ENCODE peak calls at places on chromosomes 16 and 17, in nine cellular contexts. G is NB4; X is activated T-helper 9 cell treated with anti-CD3 and anti-CD28 coated beads, Interleukin-2, amount 50 U/mL, for 16 hours; N is H9; L is right lobe of liver; Z is ACHN; P is GM13976; V is mammary epithelial cell; J is sigmoid colon. B is an unnamed sample.

GRCh38 chr17:10803350-10803749 is 549 bp downstream of the TMEM238L start:
- DNase-seq in G (no peak), X (no peak), N (no peak), L (no peak), Z (no peak), P (no peak), V (no peak), J (no peak), B (no peak)

GRCh38 chr16:61948414-61948813 is 87.8 kb downstream of the CDH8 start:
- DNase-seq in G (no peak), X (no peak), N (no peak), L (no peak), Z (no peak), P (no peak), V (no peak), J (no peak), B (no peak)

GRCh38 chr16:64615647-64616280 is 506.1 kb downstream of the CDH11 start:
- DNase-seq in G (no peak), X (no peak), N (peak), L (no peak), Z (no peak), P (no peak), V (no peak), J (no peak), B (no peak)

GRCh38 chr16:19817122-19817521 is 67.5 kb downstream of the GPRC5B start:
- DNase-seq in G (no peak), X (no peak), N (no peak), L (no peak), Z (no peak), P (no peak), V (no peak), J (no peak), B (no peak)

GRCh38 chr17:49887086-49887743 is 39.3 kb upstream of the TAC4 start:
- DNase-seq in G (no peak), X (no peak), N (peak), L (no peak), Z (no peak), P (no peak), V (peak), J (no peak), B (no peak)

GRCh38 chr16:78973041-78973440 is 627.5 kb downstream of the MAF start:
- DNase-seq in G (no peak), X (no peak), N (no peak), L (no peak), Z (no peak), P (no peak), V (no peak), J (no peak), B (no peak)

GRCh38 chr16:59683709-59684108 is 949.6 kb upstream of the GOT2 start:
- DNase-seq in G (no peak), X (no peak), N (no peak), L (no peak), Z (no peak), P (no peak), V (peak), J (no peak), B (no peak)

GRCh38 chr17:60391419-60392041 is 403 bp downstream of the USP32 start:
- DNase-seq in G (no peak), X (no peak), N (no peak), L (no peak), Z (no peak), P (no peak), V (no peak), J (no peak), B (no peak)

GRCh38 chr17:27463235-27463677 is 7.0 kb downstream of the KSR1 start:
- DNase-seq in G (no peak), X (no peak), N (no peak), L (no peak), Z (peak), P (no peak), V (no peak), J (no peak), B (no peak)

GRCh38 chr16:252366-253337 is 18.0 kb downstream of the FAM234A start:
- DNase-seq in G (no peak), X (no peak), N (no peak), L (no peak), Z (no peak), P (peak), V (no peak), J (no peak), B (peak)

GRCh38 chr17:28199115-28199514 is 119.9 kb upstream of the TMEM97 start:
- DNase-seq in G (no peak), X (no peak), N (no peak), L (no peak), Z (no peak), P (no peak), V (no peak), J (no peak), B (no peak)

GRCh38 chr16:27241658-27242057 is 26.9 kb downstream of the NSMCE1 start:
- DNase-seq in G (no peak), X (no peak), N (peak), L (peak), Z (no peak), P (no peak), V (no peak), J (peak), B (no peak)

GRCh38 chr17:61411114-61411943 is 11.7 kb downstream of the TBX2 start:
- DNase-seq in G (peak), X (no peak), N (peak), L (peak), Z (peak), P (peak), V (peak), J (peak), B (no peak)

GRCh38 chr17:32265192-32265895 is at the start of gene RHBDL3:
- DNase-seq in G (no peak), X (no peak), N (no peak), L (no peak), Z (no peak), P (peak), V (no peak), J (no peak), B (peak)

GRCh38 chr16:51084074-51084928 is 66.8 kb downstream of the SALL1 start:
- DNase-seq in G (peak), X (no peak), N (no peak), L (no peak), Z (no peak), P (no peak), V (no peak), J (no peak), B (no peak)

GRCh38 chr16:47939690-47940089 is 216.1 kb downstream of the ABCC12 start:
- DNase-seq in G (no peak), X (no peak), N (no peak), L (no peak), Z (no peak), P (no peak), V (peak), J (no peak), B (no peak)

GRCh38 chr17:9330140-9330902 is 245.3 kb downstream of the STX8 start:
- DNase-seq in G (no peak), X (no peak), N (peak), L (no peak), Z (no peak), P (no peak), V (no peak), J (no peak), B (no peak)

GRCh38 chr17:60135160-60135950 is 14.4 kb upstream of the CA4 start:
- DNase-seq in G (peak), X (peak), N (peak), L (peak), Z (peak), P (peak), V (peak), J (peak), B (peak)

GRCh38 chr16:66342294-66342900 is 24.1 kb upstream of the CDH5 start:
- DNase-seq in G (peak), X (no peak), N (peak), L (no peak), Z (peak), P (peak), V (no peak), J (no peak), B (no peak)

GRCh38 chr17:2138768-2139167 is 83.9 kb downstream of the HIC1 start:
- DNase-seq in G (peak), X (no peak), N (no peak), L (no peak), Z (no peak), P (no peak), V (no peak), J (no peak), B (no peak)

GRCh38 chr16:78761427-78761826 is 662.0 kb downstream of the WWOX start:
- DNase-seq in G (peak), X (no peak), N (no peak), L (no peak), Z (no peak), P (peak), V (no peak), J (no peak), B (no peak)

GRCh38 chr16:48098472-48098871 is 57.3 kb downstream of the ABCC12 start:
- DNase-seq in G (no peak), X (no peak), N (no peak), L (no peak), Z (no peak), P (no peak), V (no peak), J (no peak), B (no peak)

GRCh38 chr17:58741121-58741625 is 14.5 kb upstream of the PPM1E start:
- DNase-seq in G (no peak), X (no peak), N (no peak), L (no peak), Z (no peak), P (no peak), V (peak), J (no peak), B (no peak)

GRCh38 chr17:67608691-67609090 is 109.0 kb upstream of the NOL11 start:
- DNase-seq in G (no peak), X (no peak), N (no peak), L (no peak), Z (no peak), P (no peak), V (peak), J (no peak), B (no peak)

GRCh38 chr16:86129541-86129940 is 230.6 kb downstream of the IRF8 start:
- DNase-seq in G (no peak), X (no peak), N (no peak), L (no peak), Z (no peak), P (no peak), V (no peak), J (no peak), B (no peak)